ENCODE peak calls at places on chromosomes 4 and X, in ten cellular contexts. One of them, this sample, is unnamed.
A peak's percentile ranks its signal among the peaks of the same experiment; 100 is the strongest.

GRCh38 chr4:128871948-128872347 is 62.4 kb downstream of the JADE1 start:
- DNase-seq in activated CD8-positive, alpha-beta memory T cell treated with anti-CD3 and anti-CD28 coated beads for 24 hours: no peak
- DNase-seq in OCI-LY7: no peak
- DNase-seq in tibial artery: no peak
- DNase-seq in A172: peak; percentile 57
- DNase-seq in nucleus accumbens: no peak
- DNase-seq in activated naive CD4-positive, alpha-beta T cell: no peak
- DNase-seq in mesothelial cell of epicardium: no peak
- DNase-seq in stimulated activated CD8-positive, alpha-beta memory T cell treated with anti-CD3 and anti-CD28 coated beads, Interleukin-2, amount 100 ng/mL, for 1 hour: no peak
- DNase-seq in astrocyte of the spinal cord: peak; percentile 56
- DNase-seq in this sample: no peak

GRCh38 chr4:53721276-53721675 is 130.0 kb upstream of the LNX1 start:
- DNase-seq in activated CD8-positive, alpha-beta memory T cell treated with anti-CD3 and anti-CD28 coated beads for 24 hours: no peak
- DNase-seq in OCI-LY7: no peak
- DNase-seq in tibial artery: no peak
- DNase-seq in A172: no peak
- DNase-seq in nucleus accumbens: no peak
- DNase-seq in activated naive CD4-positive, alpha-beta T cell: no peak
- DNase-seq in mesothelial cell of epicardium: no peak
- DNase-seq in stimulated activated CD8-positive, alpha-beta memory T cell treated with anti-CD3 and anti-CD28 coated beads, Interleukin-2, amount 100 ng/mL, for 1 hour: no peak
- DNase-seq in astrocyte of the spinal cord: no peak
- DNase-seq in this sample: no peak

GRCh38 chrX:44105228-44105913 is 132.2 kb upstream of the NDP start:
- DNase-seq in activated CD8-positive, alpha-beta memory T cell treated with anti-CD3 and anti-CD28 coated beads for 24 hours: no peak
- DNase-seq in OCI-LY7: no peak
- DNase-seq in tibial artery: no peak
- DNase-seq in A172: no peak
- DNase-seq in nucleus accumbens: no peak
- DNase-seq in activated naive CD4-positive, alpha-beta T cell: no peak
- DNase-seq in mesothelial cell of epicardium: no peak
- DNase-seq in stimulated activated CD8-positive, alpha-beta memory T cell treated with anti-CD3 and anti-CD28 coated beads, Interleukin-2, amount 100 ng/mL, for 1 hour: no peak
- DNase-seq in astrocyte of the spinal cord: no peak
- DNase-seq in this sample: no peak

GRCh38 chrX:48617542-48618340 is 20.4 kb downstream of the WDR13 start:
- DNase-seq in activated CD8-positive, alpha-beta memory T cell treated with anti-CD3 and anti-CD28 coated beads for 24 hours: no peak
- DNase-seq in OCI-LY7: no peak
- DNase-seq in tibial artery: no peak
- DNase-seq in A172: peak; percentile 36
- DNase-seq in nucleus accumbens: no peak
- DNase-seq in activated naive CD4-positive, alpha-beta T cell: no peak
- DNase-seq in mesothelial cell of epicardium: no peak
- DNase-seq in stimulated activated CD8-positive, alpha-beta memory T cell treated with anti-CD3 and anti-CD28 coated beads, Interleukin-2, amount 100 ng/mL, for 1 hour: no peak
- DNase-seq in astrocyte of the spinal cord: peak; percentile 45
- DNase-seq in this sample: no peak

GRCh38 chr4:3310301-3311094 is 17.7 kb downstream of the RGS12 start:
- DNase-seq in activated CD8-positive, alpha-beta memory T cell treated with anti-CD3 and anti-CD28 coated beads for 24 hours: no peak
- DNase-seq in OCI-LY7: no peak
- DNase-seq in tibial artery: no peak
- DNase-seq in A172: no peak
- DNase-seq in nucleus accumbens: no peak
- DNase-seq in activated naive CD4-positive, alpha-beta T cell: no peak
- DNase-seq in mesothelial cell of epicardium: peak; percentile 31
- DNase-seq in stimulated activated CD8-positive, alpha-beta memory T cell treated with anti-CD3 and anti-CD28 coated beads, Interleukin-2, amount 100 ng/mL, for 1 hour: no peak
- DNase-seq in astrocyte of the spinal cord: no peak
- DNase-seq in this sample: no peak

GRCh38 chr4:74437866-74438265 is 7.1 kb upstream of the AREG start:
- DNase-seq in activated CD8-positive, alpha-beta memory T cell treated with anti-CD3 and anti-CD28 coated beads for 24 hours: no peak
- DNase-seq in OCI-LY7: no peak
- DNase-seq in tibial artery: no peak
- DNase-seq in A172: no peak
- DNase-seq in nucleus accumbens: no peak
- DNase-seq in activated naive CD4-positive, alpha-beta T cell: no peak
- DNase-seq in mesothelial cell of epicardium: no peak
- DNase-seq in stimulated activated CD8-positive, alpha-beta memory T cell treated with anti-CD3 and anti-CD28 coated beads, Interleukin-2, amount 100 ng/mL, for 1 hour: no peak
- DNase-seq in astrocyte of the spinal cord: no peak
- DNase-seq in this sample: no peak

GRCh38 chr4:3832536-3833220 is 66.5 kb downstream of the ADRA2C start:
- DNase-seq in activated CD8-positive, alpha-beta memory T cell treated with anti-CD3 and anti-CD28 coated beads for 24 hours: no peak
- DNase-seq in OCI-LY7: no peak
- DNase-seq in tibial artery: no peak
- DNase-seq in A172: no peak
- DNase-seq in nucleus accumbens: no peak
- DNase-seq in activated naive CD4-positive, alpha-beta T cell: no peak
- DNase-seq in mesothelial cell of epicardium: no peak
- DNase-seq in stimulated activated CD8-positive, alpha-beta memory T cell treated with anti-CD3 and anti-CD28 coated beads, Interleukin-2, amount 100 ng/mL, for 1 hour: no peak
- DNase-seq in astrocyte of the spinal cord: no peak
- DNase-seq in this sample: no peak

GRCh38 chrX:10922158-10922557 is 189.0 kb upstream of the HCCS start:
- DNase-seq in activated CD8-positive, alpha-beta memory T cell treated with anti-CD3 and anti-CD28 coated beads for 24 hours: no peak
- DNase-seq in OCI-LY7: no peak
- DNase-seq in tibial artery: no peak
- DNase-seq in A172: peak; percentile 88
- DNase-seq in nucleus accumbens: no peak
- DNase-seq in activated naive CD4-positive, alpha-beta T cell: no peak
- DNase-seq in mesothelial cell of epicardium: no peak
- DNase-seq in stimulated activated CD8-positive, alpha-beta memory T cell treated with anti-CD3 and anti-CD28 coated beads, Interleukin-2, amount 100 ng/mL, for 1 hour: no peak
- DNase-seq in astrocyte of the spinal cord: peak; percentile 73
- DNase-seq in this sample: no peak

GRCh38 chrX:40175416-40176255 is 77.9 kb upstream of the BCOR start:
- DNase-seq in activated CD8-positive, alpha-beta memory T cell treated with anti-CD3 and anti-CD28 coated beads for 24 hours: peak; percentile 89
- DNase-seq in OCI-LY7: peak; percentile 88
- DNase-seq in tibial artery: peak; percentile 61
- DNase-seq in A172: no peak
- DNase-seq in nucleus accumbens: peak; percentile 65
- DNase-seq in activated naive CD4-positive, alpha-beta T cell: peak; percentile 76
- DNase-seq in mesothelial cell of epicardium: peak; percentile 53
- DNase-seq in stimulated activated CD8-positive, alpha-beta memory T cell treated with anti-CD3 and anti-CD28 coated beads, Interleukin-2, amount 100 ng/mL, for 1 hour: peak; percentile 57
- DNase-seq in astrocyte of the spinal cord: peak; percentile 33
- DNase-seq in this sample: peak; percentile 77

GRCh38 chrX:56764975-56765791 is 36.1 kb downstream of the NBDY start:
- DNase-seq in activated CD8-positive, alpha-beta memory T cell treated with anti-CD3 and anti-CD28 coated beads for 24 hours: peak; percentile 78
- DNase-seq in OCI-LY7: peak; percentile 68
- DNase-seq in tibial artery: no peak
- DNase-seq in A172: no peak
- DNase-seq in nucleus accumbens: no peak
- DNase-seq in activated naive CD4-positive, alpha-beta T cell: no peak
- DNase-seq in mesothelial cell of epicardium: no peak
- DNase-seq in stimulated activated CD8-positive, alpha-beta memory T cell treated with anti-CD3 and anti-CD28 coated beads, Interleukin-2, amount 100 ng/mL, for 1 hour: no peak
- DNase-seq in astrocyte of the spinal cord: no peak
- DNase-seq in this sample: peak; percentile 64

GRCh38 chr4:138199568-138200235 is 42.4 kb downstream of the SLC7A11 start:
- DNase-seq in activated CD8-positive, alpha-beta memory T cell treated with anti-CD3 and anti-CD28 coated beads for 24 hours: no peak
- DNase-seq in OCI-LY7: no peak
- DNase-seq in tibial artery: no peak
- DNase-seq in A172: peak; percentile 23
- DNase-seq in nucleus accumbens: no peak
- DNase-seq in activated naive CD4-positive, alpha-beta T cell: no peak
- DNase-seq in mesothelial cell of epicardium: no peak
- DNase-seq in stimulated activated CD8-positive, alpha-beta memory T cell treated with anti-CD3 and anti-CD28 coated beads, Interleukin-2, amount 100 ng/mL, for 1 hour: no peak
- DNase-seq in astrocyte of the spinal cord: peak; percentile 33
- DNase-seq in this sample: no peak

GRCh38 chr4:115334736-115335411 is 221.5 kb upstream of the NDST4 start:
- DNase-seq in activated CD8-positive, alpha-beta memory T cell treated with anti-CD3 and anti-CD28 coated beads for 24 hours: no peak
- DNase-seq in OCI-LY7: no peak
- DNase-seq in tibial artery: no peak
- DNase-seq in A172: no peak
- DNase-seq in nucleus accumbens: no peak
- DNase-seq in activated naive CD4-positive, alpha-beta T cell: no peak
- DNase-seq in mesothelial cell of epicardium: no peak
- DNase-seq in stimulated activated CD8-positive, alpha-beta memory T cell treated with anti-CD3 and anti-CD28 coated beads, Interleukin-2, amount 100 ng/mL, for 1 hour: no peak
- DNase-seq in astrocyte of the spinal cord: no peak
- DNase-seq in this sample: peak; percentile 60

GRCh38 chr4:77158487-77158861 is 1.5 kb downstream of the CCNG2 start:
- DNase-seq in activated CD8-positive, alpha-beta memory T cell treated with anti-CD3 and anti-CD28 coated beads for 24 hours: no peak
- DNase-seq in OCI-LY7: no peak
- DNase-seq in tibial artery: peak; percentile 30
- DNase-seq in A172: no peak
- DNase-seq in nucleus accumbens: no peak
- DNase-seq in activated naive CD4-positive, alpha-beta T cell: peak; percentile 14
- DNase-seq in mesothelial cell of epicardium: no peak
- DNase-seq in stimulated activated CD8-positive, alpha-beta memory T cell treated with anti-CD3 and anti-CD28 coated beads, Interleukin-2, amount 100 ng/mL, for 1 hour: peak; percentile 0
- DNase-seq in astrocyte of the spinal cord: no peak
- DNase-seq in this sample: no peak

GRCh38 chr4:4334798-4335520 is 44.9 kb downstream of the ZBTB49 start:
- DNase-seq in activated CD8-positive, alpha-beta memory T cell treated with anti-CD3 and anti-CD28 coated beads for 24 hours: peak; percentile 86
- DNase-seq in OCI-LY7: peak; percentile 85
- DNase-seq in tibial artery: no peak
- DNase-seq in A172: peak; percentile 66
- DNase-seq in nucleus accumbens: peak; percentile 18
- DNase-seq in activated naive CD4-positive, alpha-beta T cell: peak; percentile 64
- DNase-seq in mesothelial cell of epicardium: peak; percentile 69
- DNase-seq in stimulated activated CD8-positive, alpha-beta memory T cell treated with anti-CD3 and anti-CD28 coated beads, Interleukin-2, amount 100 ng/mL, for 1 hour: peak; percentile 52
- DNase-seq in astrocyte of the spinal cord: peak; percentile 45
- DNase-seq in this sample: peak; percentile 81

GRCh38 chr4:74968456-74969164 is 35.7 kb downstream of the PARM1 start:
- DNase-seq in activated CD8-positive, alpha-beta memory T cell treated with anti-CD3 and anti-CD28 coated beads for 24 hours: no peak
- DNase-seq in OCI-LY7: no peak
- DNase-seq in tibial artery: no peak
- DNase-seq in A172: no peak
- DNase-seq in nucleus accumbens: no peak
- DNase-seq in activated naive CD4-positive, alpha-beta T cell: no peak
- DNase-seq in mesothelial cell of epicardium: no peak
- DNase-seq in stimulated activated CD8-positive, alpha-beta memory T cell treated with anti-CD3 and anti-CD28 coated beads, Interleukin-2, amount 100 ng/mL, for 1 hour: no peak
- DNase-seq in astrocyte of the spinal cord: no peak
- DNase-seq in this sample: no peak

GRCh38 chr4:38856524-38857337 is at the start of gene TLR6:
- DNase-seq in activated CD8-positive, alpha-beta memory T cell treated with anti-CD3 and anti-CD28 coated beads for 24 hours: no peak
- DNase-seq in OCI-LY7: peak; percentile 88
- DNase-seq in tibial artery: peak; percentile 46
- DNase-seq in A172: peak; percentile 82
- DNase-seq in nucleus accumbens: no peak
- DNase-seq in activated naive CD4-positive, alpha-beta T cell: peak; percentile 23
- DNase-seq in mesothelial cell of epicardium: peak; percentile 53
- DNase-seq in stimulated activated CD8-positive, alpha-beta memory T cell treated with anti-CD3 and anti-CD28 coated beads, Interleukin-2, amount 100 ng/mL, for 1 hour: peak; percentile 38
- DNase-seq in astrocyte of the spinal cord: peak; percentile 76
- DNase-seq in this sample: peak; percentile 91

GRCh38 chr4:111842336-111842735 is 302.9 kb upstream of the FAM241A start:
- DNase-seq in activated CD8-positive, alpha-beta memory T cell treated with anti-CD3 and anti-CD28 coated beads for 24 hours: no peak
- DNase-seq in OCI-LY7: no peak
- DNase-seq in tibial artery: no peak
- DNase-seq in A172: no peak
- DNase-seq in nucleus accumbens: no peak
- DNase-seq in activated naive CD4-positive, alpha-beta T cell: no peak
- DNase-seq in mesothelial cell of epicardium: no peak
- DNase-seq in stimulated activated CD8-positive, alpha-beta memory T cell treated with anti-CD3 and anti-CD28 coated beads, Interleukin-2, amount 100 ng/mL, for 1 hour: no peak
- DNase-seq in astrocyte of the spinal cord: no peak
- DNase-seq in this sample: no peak

GRCh38 chr4:147139455-147140198 is 194.0 kb upstream of the TTC29 start:
- DNase-seq in activated CD8-positive, alpha-beta memory T cell treated with anti-CD3 and anti-CD28 coated beads for 24 hours: no peak
- DNase-seq in OCI-LY7: no peak
- DNase-seq in tibial artery: no peak
- DNase-seq in A172: no peak
- DNase-seq in nucleus accumbens: no peak
- DNase-seq in activated naive CD4-positive, alpha-beta T cell: no peak
- DNase-seq in mesothelial cell of epicardium: no peak
- DNase-seq in stimulated activated CD8-positive, alpha-beta memory T cell treated with anti-CD3 and anti-CD28 coated beads, Interleukin-2, amount 100 ng/mL, for 1 hour: no peak
- DNase-seq in astrocyte of the spinal cord: no peak
- DNase-seq in this sample: peak; percentile 48

GRCh38 chrX:48683411-48683982 is at the start of gene WAS:
- DNase-seq in activated CD8-positive, alpha-beta memory T cell treated with anti-CD3 and anti-CD28 coated beads for 24 hours: peak; percentile 78
- DNase-seq in OCI-LY7: peak; percentile 82
- DNase-seq in tibial artery: no peak
- DNase-seq in A172: no peak
- DNase-seq in nucleus accumbens: no peak
- DNase-seq in activated naive CD4-positive, alpha-beta T cell: peak; percentile 27
- DNase-seq in mesothelial cell of epicardium: no peak
- DNase-seq in stimulated activated CD8-positive, alpha-beta memory T cell treated with anti-CD3 and anti-CD28 coated beads, Interleukin-2, amount 100 ng/mL, for 1 hour: no peak
- DNase-seq in astrocyte of the spinal cord: no peak
- DNase-seq in this sample: peak; percentile 56

GRCh38 chr4:23135792-23136645 is 443.3 kb downstream of the GBA3 start:
- DNase-seq in activated CD8-positive, alpha-beta memory T cell treated with anti-CD3 and anti-CD28 coated beads for 24 hours: no peak
- DNase-seq in OCI-LY7: peak; percentile 63
- DNase-seq in tibial artery: no peak
- DNase-seq in A172: peak; percentile 48
- DNase-seq in nucleus accumbens: no peak
- DNase-seq in activated naive CD4-positive, alpha-beta T cell: no peak
- DNase-seq in mesothelial cell of epicardium: no peak
- DNase-seq in stimulated activated CD8-positive, alpha-beta memory T cell treated with anti-CD3 and anti-CD28 coated beads, Interleukin-2, amount 100 ng/mL, for 1 hour: no peak
- DNase-seq in astrocyte of the spinal cord: peak; percentile 70
- DNase-seq in this sample: peak; percentile 49